ENCODE peak calls at places on chromosomes 5 and 9, in five cellular contexts. L, O, W, Y and E are unnamed samples.
A peak's percentile ranks its signal among the peaks of the same experiment; 100 is the strongest.

GRCh38 chr5:120415985-120416384 is 48.1 kb upstream of the PRR16 start:
- DNase-seq in O (no peak), W (no peak), Y (no peak), L (no peak), E (no peak)

GRCh38 chr5:123545506-123545905 is 33.5 kb downstream of the CSNK1G3 start:
- DNase-seq in Y (peak; percentile 12), W (no peak), O (peak; percentile 28), L (no peak), E (no peak)

GRCh38 chr5:102903074-102903871 is 148.2 kb downstream of the PAM start:
- DNase-seq in Y (no peak), W (no peak), L (no peak), O (no peak), E (no peak)

GRCh38 chr9:71764438-71764837 is 3.9 kb downstream of the CEMIP2 start:
- DNase-seq in L (no peak), O (no peak), W (no peak), Y (no peak), E (no peak)

GRCh38 chr9:114060070-114060469 is 18.0 kb downstream of the AMBP start:
- DNase-seq in L (no peak), W (no peak), Y (no peak), O (no peak), E (no peak)

GRCh38 chr5:160370713-160371034 is 248 bp upstream of the C1QTNF2 start:
- DNase-seq in Y (no peak), O (peak; percentile 20), W (no peak), L (no peak), E (no peak)

GRCh38 chr9:90706230-90706629 is 63.6 kb upstream of the DIRAS2 start:
- DNase-seq in O (no peak), W (no peak), L (no peak), Y (no peak), E (no peak)

GRCh38 chr9:124291801-124292396 is 34.1 kb downstream of the NEK6 start:
- DNase-seq in Y (no peak), W (no peak), L (no peak), O (no peak), E (no peak)

GRCh38 chr9:36788534-36788933 is 215.8 kb downstream of the MELK start:
- DNase-seq in Y (no peak), O (no peak), L (no peak), W (peak; percentile 39), E (no peak)

GRCh38 chr9:133515240-133515610 is 9.5 kb downstream of the MYMK start:
- DNase-seq in L (peak; percentile 26), Y (no peak), O (no peak), W (no peak), E (no peak)

GRCh38 chr9:71145179-71145578 is 23.8 kb upstream of the TRPM3 start:
- DNase-seq in O (no peak), Y (no peak), W (no peak), L (no peak), E (no peak)

GRCh38 chr5:56212127-56212879 is 20.8 kb downstream of the ANKRD55 start:
- DNase-seq in Y (no peak), L (no peak), W (no peak), O (no peak), E (no peak)

GRCh38 chr9:121331992-121332685 is 37.9 kb downstream of the STOM start:
- DNase-seq in W (no peak), O (no peak), Y (no peak), L (no peak), E (no peak)

GRCh38 chr5:96407441-96407840 is 25.6 kb downstream of the PCSK1 start:
- DNase-seq in O (no peak), L (no peak), W (no peak), Y (no peak), E (no peak)

GRCh38 chr5:101590384-101590783 is 687.3 kb upstream of the ST8SIA4 start:
- DNase-seq in W (peak; percentile 7), Y (peak; percentile 5), L (no peak), O (no peak), E (no peak)

GRCh38 chr9:75615284-75615683 is 275.2 kb upstream of the PCSK5 start:
- DNase-seq in L (no peak), O (no peak), Y (no peak), W (no peak), E (no peak)

GRCh38 chr9:130542457-130543228 is 36.7 kb upstream of the FUBP3 start:
- DNase-seq in L (no peak), O (no peak), W (no peak), Y (no peak), E (no peak)

GRCh38 chr9:127353882-127354281 is 43.1 kb upstream of the SLC2A8 start:
- DNase-seq in O (no peak), Y (no peak), L (no peak), W (no peak), E (no peak)

GRCh38 chr5:33690736-33691135 is 201.1 kb downstream of the ADAMTS12 start:
- DNase-seq in Y (no peak), L (no peak), W (no peak), O (no peak), E (no peak)

GRCh38 chr9:129109504-129109903 is 1.1 kb downstream of the CRAT start:
- DNase-seq in O (peak; percentile 41), L (peak; percentile 80), W (peak; percentile 42), Y (peak; percentile 71), E (peak; percentile 59)

GRCh38 chr5:586751-587285 is 25.3 kb upstream of the CEP72 start:
- DNase-seq in O (no peak), Y (no peak), W (no peak), L (no peak), E (no peak)

GRCh38 chr9:134571946-134572914 is 69.4 kb upstream of the COL5A1 start:
- DNase-seq in O (peak; percentile 34), Y (no peak), W (no peak), L (no peak), E (peak; percentile 39)

GRCh38 chr5:116296335-116297072 is 211.7 kb downstream of the COMMD10 start:
- DNase-seq in Y (no peak), L (no peak), W (no peak), O (no peak), E (no peak)

GRCh38 chr9:2087500-2088313 is 72.6 kb downstream of the SMARCA2 start:
- DNase-seq in W (peak; percentile 12), O (no peak), L (no peak), Y (peak; percentile 63), E (no peak)

GRCh38 chr5:56357426-56357825 is 124.3 kb upstream of the ANKRD55 start:
- DNase-seq in Y (no peak), L (no peak), O (no peak), W (peak; percentile 51), E (no peak)

GRCh38 chr9:90100014-90100413 is 495.2 kb downstream of the GADD45G start:
- DNase-seq in L (no peak), Y (no peak), O (no peak), W (no peak), E (no peak)

GRCh38 chr9:75467141-75467540 is 378.8 kb downstream of the OSTF1 start:
- DNase-seq in Y (no peak), L (no peak), O (no peak), W (no peak), E (no peak)

GRCh38 chr9:4581861-4582565 is 80.1 kb upstream of the PLPP6 start:
- DNase-seq in O (no peak), W (no peak), Y (no peak), L (no peak), E (peak; percentile 75)

GRCh38 chr9:70060883-70061507 is 17.3 kb downstream of the MAMDC2 start:
- DNase-seq in L (no peak), O (no peak), Y (peak; percentile 49), W (no peak), E (no peak)

GRCh38 chr9:114300846-114301797 is 21.8 kb upstream of the ORM1 start:
- DNase-seq in W (no peak), O (no peak), L (no peak), Y (no peak), E (peak; percentile 41)

GRCh38 chr9:137972355-137972987 is 94.9 kb downstream of the CACNA1B start:
- DNase-seq in Y (no peak), W (no peak), L (peak; percentile 17), O (no peak), E (no peak)

GRCh38 chr9:122374885-122375420 is 4.1 kb downstream of the PTGS1 start:
- DNase-seq in W (peak; percentile 54), Y (no peak), O (no peak), L (peak; percentile 88), E (peak; percentile 50)